ENCODE peak calls at places on chromosomes 2 and 18, in ten cellular contexts. One of them, this sample, is unnamed.
A peak's percentile ranks its signal among the peaks of the same experiment; 100 is the strongest.

GRCh38 chr2:214782671-214783070 is 26.8 kb downstream of the BARD1 start:
- DNase-seq in IMR-90: no peak
- DNase-seq in stomach: no peak
- DNase-seq in sigmoid colon: no peak
- DNase-seq in uterus: no peak
- DNase-seq in tibial nerve: no peak
- DNase-seq in thyroid gland: no peak
- DNase-seq in HepG2: no peak
- DNase-seq in right lobe of liver: no peak
- DNase-seq in heart left ventricle: no peak
- DNase-seq in this sample: no peak

GRCh38 chr2:204538179-204539009 is 6.9 kb upstream of the PARD3B start:
- DNase-seq in right lobe of liver: no peak
- DNase-seq in heart left ventricle: no peak
- DNase-seq in tibial nerve: no peak
- DNase-seq in stomach: peak; percentile 54
- DNase-seq in HepG2: no peak
- DNase-seq in uterus: no peak
- DNase-seq in thyroid gland: peak; percentile 42
- DNase-seq in sigmoid colon: peak; percentile 75
- DNase-seq in IMR-90: peak; percentile 96
- DNase-seq in this sample: no peak

GRCh38 chr18:31229829-31230228 is 67.2 kb upstream of the DSC1 start:
- DNase-seq in uterus: no peak
- DNase-seq in tibial nerve: no peak
- DNase-seq in stomach: no peak
- DNase-seq in HepG2: no peak
- DNase-seq in heart left ventricle: no peak
- DNase-seq in sigmoid colon: no peak
- DNase-seq in IMR-90: no peak
- DNase-seq in thyroid gland: no peak
- DNase-seq in right lobe of liver: no peak
- DNase-seq in this sample: no peak

GRCh38 chr18:77366725-77367641 is 117.3 kb downstream of the GALR1 start:
- DNase-seq in IMR-90: no peak
- DNase-seq in tibial nerve: peak; percentile 39
- DNase-seq in right lobe of liver: no peak
- DNase-seq in uterus: peak; percentile 41
- DNase-seq in stomach: no peak
- DNase-seq in sigmoid colon: no peak
- DNase-seq in thyroid gland: no peak
- DNase-seq in HepG2: peak; percentile 97
- DNase-seq in heart left ventricle: no peak
- DNase-seq in this sample: no peak

GRCh38 chr18:79624356-79624961 is 55.1 kb upstream of the CTDP1 start:
- DNase-seq in IMR-90: no peak
- DNase-seq in right lobe of liver: no peak
- DNase-seq in stomach: no peak
- DNase-seq in uterus: peak; percentile 9
- DNase-seq in tibial nerve: no peak
- DNase-seq in thyroid gland: no peak
- DNase-seq in HepG2: no peak
- DNase-seq in sigmoid colon: peak; percentile 52
- DNase-seq in heart left ventricle: no peak
- DNase-seq in this sample: peak; percentile 29

GRCh38 chr2:209348453-209348852 is 75.4 kb upstream of the MAP2 start:
- DNase-seq in uterus: no peak
- DNase-seq in HepG2: no peak
- DNase-seq in IMR-90: no peak
- DNase-seq in sigmoid colon: no peak
- DNase-seq in tibial nerve: no peak
- DNase-seq in stomach: no peak
- DNase-seq in right lobe of liver: no peak
- DNase-seq in thyroid gland: no peak
- DNase-seq in heart left ventricle: no peak
- DNase-seq in this sample: no peak

GRCh38 chr18:45850021-45850420 is 24.5 kb downstream of the SIGLEC15 start:
- DNase-seq in HepG2: no peak
- DNase-seq in sigmoid colon: no peak
- DNase-seq in right lobe of liver: no peak
- DNase-seq in stomach: no peak
- DNase-seq in thyroid gland: no peak
- DNase-seq in uterus: no peak
- DNase-seq in heart left ventricle: no peak
- DNase-seq in IMR-90: no peak
- DNase-seq in tibial nerve: no peak
- DNase-seq in this sample: no peak

GRCh38 chr2:219171231-219171651 is 1.4 kb upstream of the SLC23A3 start:
- DNase-seq in stomach: no peak
- DNase-seq in heart left ventricle: peak; percentile 29
- DNase-seq in tibial nerve: peak; percentile 59
- DNase-seq in uterus: peak; percentile 62
- DNase-seq in sigmoid colon: peak; percentile 90
- DNase-seq in right lobe of liver: no peak
- DNase-seq in HepG2: peak; percentile 62
- DNase-seq in IMR-90: peak; percentile 86
- DNase-seq in thyroid gland: peak; percentile 52
- DNase-seq in this sample: no peak

GRCh38 chr2:231710751-231711676 is 2.7 kb downstream of the PTMA start:
- DNase-seq in stomach: peak; percentile 27
- DNase-seq in right lobe of liver: no peak
- DNase-seq in sigmoid colon: peak; percentile 80
- DNase-seq in tibial nerve: no peak
- DNase-seq in heart left ventricle: peak; percentile 56
- DNase-seq in HepG2: no peak
- DNase-seq in uterus: peak; percentile 38
- DNase-seq in thyroid gland: peak; percentile 40
- DNase-seq in IMR-90: no peak
- DNase-seq in this sample: peak; percentile 89

GRCh38 chr2:231709636-231709980 is 1.3 kb downstream of the PTMA start:
- DNase-seq in stomach: peak; percentile 56
- DNase-seq in right lobe of liver: peak; percentile 80
- DNase-seq in tibial nerve: no peak
- DNase-seq in thyroid gland: peak; percentile 74
- DNase-seq in HepG2: no peak
- DNase-seq in heart left ventricle: peak; percentile 57
- DNase-seq in uterus: peak; percentile 45
- DNase-seq in sigmoid colon: peak; percentile 84
- DNase-seq in IMR-90: no peak
- DNase-seq in this sample: peak; percentile 92

GRCh38 chr2:231711677-231712461 is 3.5 kb downstream of the PTMA start:
- DNase-seq in tibial nerve: no peak
- DNase-seq in right lobe of liver: no peak
- DNase-seq in uterus: no peak
- DNase-seq in thyroid gland: no peak
- DNase-seq in HepG2: no peak
- DNase-seq in sigmoid colon: no peak
- DNase-seq in IMR-90: no peak
- DNase-seq in stomach: no peak
- DNase-seq in heart left ventricle: no peak
- DNase-seq in this sample: peak; percentile 77

GRCh38 chr2:231708773-231709635 is 679 bp downstream of the PTMA start:
- DNase-seq in tibial nerve: no peak
- DNase-seq in heart left ventricle: peak; percentile 54
- DNase-seq in HepG2: no peak
- DNase-seq in sigmoid colon: no peak
- DNase-seq in thyroid gland: peak; percentile 57
- DNase-seq in right lobe of liver: peak; percentile 77
- DNase-seq in stomach: peak; percentile 50
- DNase-seq in uterus: peak; percentile 57
- DNase-seq in IMR-90: peak; percentile 31
- DNase-seq in this sample: peak; percentile 94

DNA sequence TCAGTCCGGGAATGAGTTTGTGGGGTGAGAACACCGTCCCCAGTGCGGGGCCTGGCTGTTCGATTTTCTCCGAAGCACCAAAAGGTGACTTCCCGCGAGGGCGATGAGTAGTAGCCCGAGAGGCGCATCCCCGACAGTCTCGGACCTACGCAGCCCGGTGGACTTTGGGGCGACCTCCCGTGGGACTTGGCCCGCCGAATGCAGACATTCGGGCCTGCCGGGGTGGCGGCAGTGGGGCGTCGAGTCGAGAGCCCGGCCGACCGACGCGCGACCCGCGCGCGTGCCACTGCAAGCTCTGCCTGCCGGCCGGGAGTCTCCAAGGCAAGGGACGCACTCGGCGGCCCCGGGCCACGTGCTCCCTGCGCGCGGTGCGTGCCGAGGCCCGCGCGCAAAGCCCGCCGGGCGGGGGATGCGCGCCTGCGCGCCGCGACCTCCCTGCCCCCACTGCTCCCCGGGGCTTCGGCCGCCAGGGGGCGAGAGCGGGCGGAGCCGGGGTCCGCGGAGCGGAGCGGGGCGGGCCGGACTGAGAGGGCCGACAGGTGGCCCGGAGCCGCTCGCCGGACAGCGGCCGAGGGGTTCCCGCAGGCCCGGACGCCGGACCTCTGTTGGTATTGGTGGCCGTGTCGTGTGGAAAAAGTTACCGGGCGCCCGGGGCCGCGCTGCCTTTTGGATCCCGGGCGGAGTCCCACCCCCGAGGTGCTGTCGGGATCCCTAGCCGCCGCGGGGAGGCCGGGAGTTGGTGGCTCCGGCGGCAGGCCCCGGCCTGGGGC is 1.8 kb downstream of the PTMA start:
- DNase-seq in tibial nerve: peak; percentile 74
- DNase-seq in sigmoid colon: peak; percentile 92
- DNase-seq in heart left ventricle: peak; percentile 86
- DNase-seq in IMR-90: peak; percentile 80
- DNase-seq in thyroid gland: peak; percentile 86
- DNase-seq in right lobe of liver: peak; percentile 88
- DNase-seq in stomach: peak; percentile 91
- DNase-seq in HepG2: peak; percentile 78
- DNase-seq in uterus: peak; percentile 68
- DNase-seq in this sample: peak; percentile 97
- TF ChIP-seq POLR2A in tibial nerve: peak; percentile 91
- TF ChIP-seq POLR2A in sigmoid colon: peak; percentile 47
- TF ChIP-seq POLR2A in heart left ventricle: peak; percentile 15
- TF ChIP-seq POLR2A in IMR-90: peak; percentile 78
- TF ChIP-seq POLR2A in thyroid gland: peak; percentile 66
- TF ChIP-seq POLR2A in right lobe of liver: peak; percentile 93
- TF ChIP-seq POLR2A in stomach: no peak
- TF ChIP-seq POLR2A in HepG2: peak; percentile 86
- TF ChIP-seq POLR2A in uterus: peak; percentile 71
- TF ChIP-seq POLR2A in this sample: peak; percentile 70

GRCh38 chr18:52343138-52343537 is 3.1 kb downstream of the DCC start:
- DNase-seq in heart left ventricle: no peak
- DNase-seq in thyroid gland: no peak
- DNase-seq in right lobe of liver: no peak
- DNase-seq in stomach: no peak
- DNase-seq in sigmoid colon: no peak
- DNase-seq in HepG2: no peak
- DNase-seq in IMR-90: peak; percentile 2
- DNase-seq in tibial nerve: no peak
- DNase-seq in uterus: no peak
- DNase-seq in this sample: no peak
- TF ChIP-seq CTCF in heart left ventricle: no peak
- TF ChIP-seq CTCF in thyroid gland: no peak
- TF ChIP-seq CTCF in right lobe of liver: no peak
- TF ChIP-seq CTCF in stomach: no peak
- TF ChIP-seq CTCF in sigmoid colon: no peak
- TF ChIP-seq CTCF in HepG2: no peak
- TF ChIP-seq CTCF in IMR-90: no peak
- TF ChIP-seq CTCF in tibial nerve: no peak
- TF ChIP-seq CTCF in uterus: no peak
- TF ChIP-seq CTCF in this sample: no peak

GRCh38 chr18:3456686-3457069 is 6.7 kb downstream of the TGIF1 start:
- DNase-seq in stomach: no peak
- DNase-seq in heart left ventricle: no peak
- DNase-seq in uterus: no peak
- DNase-seq in thyroid gland: no peak
- DNase-seq in HepG2: peak; percentile 89
- DNase-seq in tibial nerve: no peak
- DNase-seq in IMR-90: no peak
- DNase-seq in right lobe of liver: no peak
- DNase-seq in sigmoid colon: no peak
- DNase-seq in this sample: no peak

GRCh38 chr18:3454365-3455089 is 4.6 kb downstream of the TGIF1 start:
- DNase-seq in thyroid gland: peak; percentile 39
- DNase-seq in heart left ventricle: peak; percentile 48
- DNase-seq in HepG2: peak; percentile 66
- DNase-seq in right lobe of liver: no peak
- DNase-seq in sigmoid colon: no peak
- DNase-seq in IMR-90: peak; percentile 72
- DNase-seq in stomach: no peak
- DNase-seq in tibial nerve: no peak
- DNase-seq in uterus: peak; percentile 40
- DNase-seq in this sample: no peak

GRCh38 chr18:3455090-3455640 is 5.2 kb downstream of the TGIF1 start:
- DNase-seq in sigmoid colon: no peak
- DNase-seq in uterus: no peak
- DNase-seq in stomach: no peak
- DNase-seq in right lobe of liver: no peak
- DNase-seq in heart left ventricle: no peak
- DNase-seq in tibial nerve: no peak
- DNase-seq in IMR-90: no peak
- DNase-seq in HepG2: no peak
- DNase-seq in thyroid gland: no peak
- DNase-seq in this sample: no peak

GRCh38 chr18:3457261-3457724 is 7.3 kb downstream of the TGIF1 start:
- DNase-seq in IMR-90: no peak
- DNase-seq in right lobe of liver: no peak
- DNase-seq in thyroid gland: no peak
- DNase-seq in stomach: peak; percentile 35
- DNase-seq in heart left ventricle: no peak
- DNase-seq in uterus: no peak
- DNase-seq in tibial nerve: no peak
- DNase-seq in HepG2: no peak
- DNase-seq in sigmoid colon: no peak
- DNase-seq in this sample: no peak

DNA sequence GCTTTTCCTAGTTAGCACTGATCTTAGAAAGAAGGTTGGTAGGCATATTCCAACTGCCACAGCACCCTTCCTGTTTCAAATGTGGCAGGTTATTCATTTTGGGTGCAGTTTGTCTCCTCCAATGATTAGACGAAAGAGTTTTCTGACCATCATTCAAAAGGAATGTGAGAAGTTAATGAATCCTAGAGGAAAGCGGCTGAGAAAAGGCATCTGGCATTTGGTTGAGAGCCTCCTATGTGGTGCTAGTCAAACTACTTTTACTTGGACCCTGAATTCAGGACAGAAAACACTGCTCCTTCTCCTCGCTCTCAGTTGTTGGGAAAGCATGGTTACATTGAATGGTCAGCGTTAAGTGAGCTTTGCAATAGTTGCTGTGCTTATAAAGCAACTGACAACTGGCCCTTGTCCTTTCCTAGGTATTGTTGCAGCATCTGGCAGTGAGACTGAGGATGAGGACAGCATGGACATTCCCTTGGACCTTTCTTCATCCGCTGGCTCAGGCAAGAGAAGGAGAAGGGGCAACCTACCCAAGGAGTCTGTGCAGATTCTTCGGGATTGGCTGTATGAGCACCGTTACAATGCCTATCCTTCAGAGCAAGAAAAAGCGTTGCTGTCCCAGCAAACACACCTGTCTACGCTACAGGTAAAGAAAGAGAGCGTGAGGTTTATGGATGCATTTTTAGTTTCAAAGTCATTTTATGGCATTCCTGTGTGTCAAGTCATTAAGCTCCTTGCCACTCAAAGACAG is 6.1 kb downstream of the TGIF1 start:
- DNase-seq in right lobe of liver: no peak
- DNase-seq in HepG2: peak; percentile 73
- DNase-seq in tibial nerve: no peak
- DNase-seq in IMR-90: peak; percentile 54
- DNase-seq in sigmoid colon: no peak
- DNase-seq in stomach: no peak
- DNase-seq in thyroid gland: no peak
- DNase-seq in uterus: no peak
- DNase-seq in heart left ventricle: no peak
- DNase-seq in this sample: no peak
- H3K4me3 ChIP-seq in right lobe of liver: no peak overlapping the region
- H3K4me3 ChIP-seq in HepG2: peak overlapping the region; percentile 82
- H3K4me3 ChIP-seq in tibial nerve: no peak overlapping the region
- H3K4me3 ChIP-seq in IMR-90: no peak overlapping the region
- H3K4me3 ChIP-seq in sigmoid colon: no peak overlapping the region
- H3K4me3 ChIP-seq in stomach: no peak overlapping the region
- H3K4me3 ChIP-seq in thyroid gland: no peak overlapping the region
- H3K4me3 ChIP-seq in uterus: no peak overlapping the region
- H3K4me3 ChIP-seq in heart left ventricle: no peak overlapping the region
- H3K4me3 ChIP-seq in this sample: no peak overlapping the region

GRCh38 chr2:180006781-180007579 is at the start of gene CWC22:
- DNase-seq in stomach: peak; percentile 85
- DNase-seq in tibial nerve: peak; percentile 80
- DNase-seq in heart left ventricle: peak; percentile 89
- DNase-seq in HepG2: peak; percentile 93
- DNase-seq in thyroid gland: peak; percentile 86
- DNase-seq in uterus: peak; percentile 91
- DNase-seq in sigmoid colon: peak; percentile 95
- DNase-seq in IMR-90: peak; percentile 92
- DNase-seq in right lobe of liver: peak; percentile 88
- DNase-seq in this sample: peak; percentile 96
- TF ChIP-seq POLR2A in stomach: no peak
- TF ChIP-seq POLR2A in tibial nerve: peak; percentile 20
- TF ChIP-seq POLR2A in heart left ventricle: no peak
- TF ChIP-seq POLR2A in HepG2: peak; percentile 71
- TF ChIP-seq POLR2A in thyroid gland: no peak
- TF ChIP-seq POLR2A in uterus: peak; percentile 19
- TF ChIP-seq POLR2A in sigmoid colon: no peak
- TF ChIP-seq POLR2A in IMR-90: peak; percentile 86
- TF ChIP-seq POLR2A in right lobe of liver: peak; percentile 64
- TF ChIP-seq POLR2A in this sample: no peak